ENCODE peak calls at places on chromosomes 1 and 21, in ten cellular contexts. B is GM23248; X is neural progenitor cell; J is fibroblast of lung; Q is SJCRH30; U is suprapubic skin; P is transverse colon; W is A549; T is CD8-positive, alpha-beta memory T cell; Y is mucosa of descending colon. M is an unnamed sample. For H3K4me1, the result is how much of the 10 kb centered on the place peaks cover.

GRCh38 chr1:24991242-24992037 is 61.4 kb upstream of the RUNX3 start:
- DNase-seq in B (no peak), X (no peak), J (no peak), Q (no peak), U (no peak), P (no peak), W (no peak), T (peak), Y (no peak), M (no peak)

GRCh38 chr1:22117851-22118250 is 25.0 kb downstream of the WNT4 start:
- DNase-seq in B (no peak), X (no peak), J (peak), Q (peak), U (no peak), P (peak), W (no peak), T (no peak), Y (peak), M (peak)

GRCh38 chr1:30527511-30528140 is 195.8 kb downstream of the MATN1 start:
- DNase-seq in B (peak), X (no peak), J (peak), Q (peak), U (peak), P (no peak), W (no peak), T (no peak), Y (no peak), M (no peak)

GRCh38 chr1:96060621-96061020 is 661.0 kb upstream of the PTBP2 start:
- DNase-seq in B (no peak), X (no peak), J (no peak), Q (no peak), U (no peak), P (no peak), W (no peak), T (no peak), Y (no peak), M (no peak)

GRCh38 chr1:244341455-244342450 is 110.0 kb downstream of the ADSS2 start:
- DNase-seq in B (peak), X (peak), J (peak), Q (no peak), U (no peak), P (peak), W (peak), T (no peak), Y (no peak), M (peak)

GRCh38 chr1:168688679-168689657 is 40.0 kb downstream of the DPT start:
- DNase-seq in B (no peak), X (no peak), J (no peak), Q (no peak), U (no peak), P (no peak), W (no peak), T (no peak), Y (no peak), M (no peak)

GRCh38 chr21:45016491-45017375 is 57.6 kb upstream of the ADARB1 start:
- DNase-seq in B (no peak), X (no peak), J (no peak), Q (no peak), U (peak), P (peak), W (no peak), T (no peak), Y (peak), M (no peak)

GRCh38 chr1:116411784-116412479 is 38.9 kb downstream of the ATP1A1 start:
- DNase-seq in B (peak), X (no peak), J (peak), Q (no peak), U (no peak), P (no peak), W (no peak), T (no peak), Y (no peak), M (no peak)

GRCh38 chr1:110412576-110412975 is 5.1 kb upstream of the LAMTOR5 start:
- DNase-seq in B (peak), X (peak), J (peak), Q (peak), U (no peak), P (peak), W (peak), T (peak), Y (peak), M (peak)

GRCh38 chr1:201884472-201884871 is 4.2 kb upstream of the SHISA4 start:
- DNase-seq in B (no peak), X (no peak), J (no peak), Q (no peak), U (no peak), P (no peak), W (no peak), T (no peak), Y (no peak), M (peak)

DNA sequence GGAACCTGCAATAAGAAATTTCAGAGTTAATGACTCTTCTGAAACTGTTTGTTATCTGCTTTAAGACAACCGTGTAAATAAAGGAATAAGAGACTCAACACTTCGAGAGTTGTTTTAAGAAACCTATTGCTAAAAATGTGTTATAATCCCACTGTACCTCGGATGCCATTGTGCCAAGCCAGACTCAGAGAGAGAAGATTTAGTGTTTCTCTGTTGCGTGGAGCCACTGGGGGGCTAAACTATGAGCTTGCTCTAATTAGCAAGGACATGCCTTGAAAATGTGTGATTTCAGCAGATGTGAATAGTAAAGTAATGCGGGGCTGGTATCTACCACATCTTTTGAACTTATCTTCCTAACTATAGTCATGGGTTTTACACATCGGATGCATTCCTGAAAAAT is 56.2 kb upstream of the TARBP1 start:
- DNase-seq in B (no peak), X (no peak), J (no peak), Q (no peak), U (no peak), P (no peak), W (no peak), T (no peak), Y (no peak), M (no peak)
- H3K4me1 ChIP-seq in B (half or more), X (under half), J (under half), Q (under half), U (half or more), P (half or more), W (under half), T (under half), Y (under half), M (half or more)

GRCh38 chr1:224067621-224068457 is 46.1 kb upstream of the FBXO28 start:
- DNase-seq in B (peak), X (no peak), J (peak), Q (no peak), U (no peak), P (no peak), W (no peak), T (no peak), Y (no peak), M (no peak)

GRCh38 chr1:224067207-224067606 is 46.7 kb upstream of the FBXO28 start:
- DNase-seq in B (no peak), X (no peak), J (no peak), Q (no peak), U (no peak), P (no peak), W (no peak), T (no peak), Y (no peak), M (no peak)

GRCh38 chr1:224069138-224069537 is 44.8 kb upstream of the FBXO28 start:
- DNase-seq in B (no peak), X (no peak), J (no peak), Q (no peak), U (no peak), P (no peak), W (no peak), T (no peak), Y (no peak), M (no peak)

GRCh38 chr1:224068458-224068770 is 45.5 kb upstream of the FBXO28 start:
- DNase-seq in B (no peak), X (no peak), J (no peak), Q (no peak), U (no peak), P (no peak), W (no peak), T (no peak), Y (no peak), M (no peak)

DNA sequence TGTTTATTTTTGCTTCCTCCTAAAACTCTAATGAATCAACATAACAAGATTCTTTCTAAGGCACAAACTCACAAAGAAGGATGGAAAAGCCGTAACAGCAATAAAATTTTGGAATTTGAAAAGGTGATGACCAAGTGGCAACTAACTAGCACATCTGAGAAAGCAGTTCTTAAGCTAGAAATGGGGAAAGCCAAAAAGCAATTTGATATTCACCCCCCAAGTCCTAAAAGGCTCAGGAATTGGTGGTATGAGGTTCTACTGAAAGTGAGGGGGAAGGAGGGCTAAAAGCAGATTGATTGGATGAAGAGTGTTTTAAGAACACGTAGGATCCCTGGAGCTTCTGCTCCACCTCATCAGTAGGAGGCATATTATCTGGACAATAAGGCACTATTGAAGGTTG is 43.4 kb upstream of the FBXO28 start:
- DNase-seq in B (no peak), X (peak), J (no peak), Q (no peak), U (no peak), P (no peak), W (no peak), T (no peak), Y (no peak), M (no peak)
- H3K4me1 ChIP-seq in B (under half), X (under half), J (under half), Q (under half), U (under half), P (under half), W (under half), T (under half), Y (under half), M (under half)

GRCh38 chr1:209625791-209626285 is 26.4 kb downstream of the LAMB3 start:
- DNase-seq in B (no peak), X (no peak), J (no peak), Q (peak), U (no peak), P (no peak), W (no peak), T (no peak), Y (no peak), M (no peak)

GRCh38 chr1:209626633-209627348 is 25.4 kb downstream of the LAMB3 start:
- DNase-seq in B (no peak), X (no peak), J (no peak), Q (peak), U (no peak), P (no peak), W (no peak), T (no peak), Y (no peak), M (no peak)

GRCh38 chr1:209622841-209623829 is 29.1 kb downstream of the LAMB3 start:
- DNase-seq in B (no peak), X (peak), J (no peak), Q (no peak), U (no peak), P (no peak), W (no peak), T (no peak), Y (no peak), M (no peak)

GRCh38 chr1:209624516-209625204 is 27.6 kb downstream of the LAMB3 start:
- DNase-seq in B (no peak), X (no peak), J (no peak), Q (no peak), U (no peak), P (no peak), W (no peak), T (no peak), Y (no peak), M (no peak)

GRCh38 chr1:209625205-209625549 is 27.0 kb downstream of the LAMB3 start:
- DNase-seq in B (peak), X (no peak), J (peak), Q (peak), U (no peak), P (no peak), W (no peak), T (no peak), Y (no peak), M (no peak)
- H3K4me1 ChIP-seq in B (under half), X (under half), J (under half), Q (under half), U (under half), P (under half), W (under half), T (under half), Y (under half), M (under half)

DNA sequence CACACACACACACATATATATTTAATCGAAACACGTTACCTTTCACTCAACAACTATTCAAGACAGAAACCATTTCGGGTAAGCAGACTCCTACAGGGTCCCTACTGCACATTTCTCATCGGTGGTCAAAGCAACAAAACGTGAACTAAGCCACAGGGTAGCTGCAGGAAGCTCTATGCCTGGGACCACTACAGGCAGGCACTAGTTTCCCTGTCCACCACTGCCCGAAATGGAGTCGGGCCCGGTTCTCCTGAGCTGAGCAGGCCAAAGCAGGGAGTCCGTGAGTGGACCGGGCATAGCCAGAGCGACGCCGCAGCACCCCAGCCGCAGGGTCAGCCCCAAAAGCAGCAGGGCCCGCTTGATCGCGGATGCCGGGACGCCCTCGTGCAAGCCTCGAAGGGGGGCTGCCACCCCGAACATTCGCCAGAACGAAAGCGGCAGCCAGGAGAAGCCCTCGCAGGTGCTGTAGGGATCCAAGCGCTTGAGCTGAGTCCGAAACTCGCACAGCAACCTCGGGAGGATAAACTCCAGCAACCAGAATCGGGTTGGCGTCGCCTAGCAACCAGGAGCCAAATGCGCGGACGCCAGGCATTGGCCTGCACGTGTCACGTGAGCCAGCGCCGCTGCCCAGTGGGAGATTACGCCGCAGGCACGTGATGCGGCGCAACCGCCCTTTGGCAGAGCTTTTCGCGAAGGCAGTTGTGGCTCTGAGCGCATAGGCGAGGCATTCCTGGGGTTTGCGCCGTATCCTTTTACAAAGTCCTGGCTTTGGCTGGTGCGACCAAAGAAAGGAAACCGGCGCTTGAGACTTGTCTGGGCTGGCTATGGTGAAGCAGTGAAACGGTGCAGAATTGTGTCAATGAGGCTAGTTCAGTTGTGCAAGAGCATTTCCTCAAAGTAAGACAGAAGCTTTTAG is 13.9 kb upstream of the DDI2 start:
- DNase-seq in B (peak), X (peak), J (peak), Q (peak), U (peak), P (peak), W (peak), T (peak), Y (peak), M (peak)
- H3K4me1 ChIP-seq in B (under half), X (under half), J (under half), Q (under half), U (under half), P (under half), W (under half), T (under half), Y (under half), M (under half)